ENCODE peak calls at places on chromosomes 11 and 22, in four cellular contexts. L, V, B and E are unnamed samples.

GRCh38 chr22:17920145-17920605 is 104.2 kb downstream of the MICAL3 start:
- DNase-seq in L (peak), V (peak), B (no peak), E (peak)

GRCh38 chr22:36197065-36197440 is 4.6 kb downstream of the APOL4 start:
- DNase-seq in B (no peak), V (peak), L (no peak), E (peak)

GRCh38 chr11:118610773-118611432 is 3.5 kb downstream of the PHLDB1 start:
- DNase-seq in L (peak), V (peak), B (peak), E (no peak)

GRCh38 chr22:35971418-35972119 is 57.1 kb downstream of the RBFOX2 start:
- DNase-seq in B (no peak), L (no peak), V (no peak), E (peak)

GRCh38 chr22:35138521-35138920 is 72.6 kb downstream of the ISX start:
- DNase-seq in B (no peak), V (no peak), L (peak), E (no peak)

GRCh38 chr11:19349340-19350025 is 108.7 kb upstream of the E2F8 start:
- DNase-seq in B (no peak), V (no peak), L (no peak), E (no peak)

GRCh38 chr11:1566381-1567051 is 5.6 kb downstream of the DUSP8 start:
- DNase-seq in V (peak), B (peak), L (peak), E (no peak)

GRCh38 chr11:1306186-1307162 is 3.0 kb downstream of the TOLLIP start:
- DNase-seq in V (no peak), L (peak), B (no peak), E (no peak)

GRCh38 chr11:5604896-5605295 is 8.5 kb downstream of the TRIM6 start:
- DNase-seq in V (no peak), B (no peak), L (no peak), E (no peak)

GRCh38 chr22:38218661-38219331 is 17.0 kb downstream of the MAFF start:
- DNase-seq in B (peak), L (no peak), V (peak), E (no peak)

GRCh38 chr22:47776329-47776728 is 1013.9 kb downstream of the TBC1D22A start:
- DNase-seq in B (no peak), L (no peak), V (no peak), E (no peak)

GRCh38 chr11:119476666-119477331 is 53.8 kb upstream of the THY1 start:
- DNase-seq in V (no peak), B (no peak), L (no peak), E (no peak)

GRCh38 chr11:65479184-65480145 is 19.4 kb upstream of the MALAT1 start:
- DNase-seq in L (no peak), V (no peak), B (peak), E (peak)

GRCh38 chr11:10303558-10304363 is 1.1 kb upstream of the ADM start:
- DNase-seq in L (peak), B (peak), V (peak), E (no peak)

GRCh38 chr11:6473481-6474422 is at the start of gene TRIM3:
- DNase-seq in V (peak), L (peak), B (peak), E (peak)

GRCh38 chr11:101718406-101718805 is 134.6 kb upstream of the TRPC6 start:
- DNase-seq in V (no peak), L (no peak), B (no peak), E (no peak)

GRCh38 chr11:102184269-102184987 is 74.2 kb downstream of the YAP1 start:
- DNase-seq in B (no peak), V (no peak), L (no peak), E (no peak)

GRCh38 chr11:129146196-129146595 is 45.9 kb downstream of the ARHGAP32 start:
- DNase-seq in B (no peak), V (no peak), L (no peak), E (no peak)

GRCh38 chr22:33823552-33823951 is 96.7 kb downstream of the LARGE1 start:
- DNase-seq in V (no peak), B (no peak), L (no peak), E (no peak)

GRCh38 chr11:12485328-12485727 is 108.0 kb downstream of the PARVA start:
- DNase-seq in V (no peak), L (no peak), B (no peak), E (no peak)
- TF ChIP-seq CTCF in V (peak), L (no peak), B (no peak), E (peak)

DNA sequence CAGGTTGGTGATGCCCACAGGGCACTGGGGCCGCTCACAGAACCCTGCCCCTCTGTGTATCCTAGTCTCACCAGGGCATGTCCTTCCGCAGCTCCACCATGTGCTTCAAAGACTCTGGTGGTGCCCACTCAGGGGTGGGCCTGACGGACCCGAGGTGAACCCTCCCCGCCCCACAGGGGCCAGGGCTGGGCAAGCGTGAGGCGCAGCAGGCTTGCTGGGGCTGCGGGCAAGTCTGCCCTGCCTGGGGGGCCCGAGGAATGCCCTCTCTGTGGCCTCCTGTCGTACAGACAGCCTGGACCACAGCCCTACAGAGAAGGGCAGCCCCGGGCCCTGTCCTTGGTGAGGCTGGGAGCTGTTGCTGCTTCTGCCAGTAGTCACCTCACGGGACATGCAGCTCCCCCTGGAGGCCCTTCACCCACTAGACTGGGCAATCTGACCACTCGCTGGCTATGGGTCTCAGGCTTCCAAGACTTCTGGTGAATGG is 40.2 kb downstream of the TBX1 start:
- DNase-seq in V (peak), L (no peak), B (no peak), E (peak)
- TF ChIP-seq CTCF in V (peak), L (peak), B (no peak), E (peak)

DNA sequence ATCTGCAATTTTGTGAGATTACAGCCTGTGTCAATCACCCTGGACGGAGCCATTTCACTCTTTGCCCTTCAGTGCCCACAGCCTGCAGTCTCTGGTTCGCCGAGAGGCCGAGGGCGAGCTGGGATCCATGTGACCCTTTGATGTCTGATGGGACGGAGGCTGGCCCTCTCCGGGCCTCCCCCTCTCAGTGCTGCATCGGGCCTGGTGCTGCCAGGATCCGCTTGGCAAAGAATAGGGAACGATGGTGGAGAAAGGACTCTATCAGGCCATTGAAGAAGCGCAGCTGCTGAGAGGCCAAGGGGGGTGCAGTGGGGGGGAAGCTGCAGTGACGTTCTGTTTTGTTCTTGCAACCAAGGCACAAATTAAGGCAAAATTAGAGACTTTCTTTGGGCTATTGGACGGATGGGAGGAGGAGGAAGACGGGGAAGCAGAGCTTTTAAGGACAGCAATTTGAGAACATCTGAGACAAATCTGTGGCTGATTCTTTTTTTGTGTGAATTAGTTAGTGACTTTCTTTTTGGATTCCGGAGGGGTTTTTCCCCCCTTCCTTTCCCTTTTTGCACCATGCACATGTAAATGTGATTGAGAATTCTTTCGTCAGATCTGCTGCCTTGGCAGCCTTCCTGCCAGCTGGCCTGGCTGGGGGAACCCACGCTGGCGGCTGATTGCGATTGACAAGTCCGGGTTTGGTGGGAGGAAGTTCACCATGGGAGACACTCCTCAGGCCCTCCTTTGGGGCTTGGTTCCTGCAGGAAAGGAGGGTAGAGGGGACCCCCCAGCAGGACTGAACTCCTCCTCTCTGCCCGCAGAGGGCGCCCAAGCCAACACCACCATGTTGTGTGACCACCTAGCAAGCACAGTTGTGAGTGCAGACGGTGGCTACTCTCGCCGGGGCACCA is 214.5 kb downstream of the NTM start:
- DNase-seq in V (peak), L (no peak), B (no peak), E (peak)
- TF ChIP-seq CTCF in V (peak), L (no peak), B (no peak), E (no peak)

GRCh38 chr11:116715383-116715782 is 57.4 kb downstream of the BUD13 start:
- DNase-seq in B (no peak), L (no peak), V (no peak), E (no peak)
- TF ChIP-seq CTCF in B (no peak), L (no peak), V (no peak), E (peak)